ENCODE peak calls at places on chromosomes 4 and X, in six cellular contexts. C is Kasumi-1; Z is stimulated activated CD4-positive, alpha-beta T cell treated with anti-CD3 and anti-CD28 coated beads, Interleukin-2, amount 100 ng/mL, for 48 hours; V is activated CD8-positive, alpha-beta memory T cell treated with anti-CD3 and anti-CD28 coated beads, Interleukin-2, amount 50 U/mL, for 48 hours; O is DMS 273 treated with DMSO at 0.1 percent for 48 hours; M is cerebellar nuclear complex. I is an unnamed sample.

GRCh38 chr4:45100936-45101818 is 374.8 kb upstream of the GNPDA2 start:
- DNase-seq in C (no peak), Z (no peak), V (no peak), O (no peak), M (no peak), I (no peak)

GRCh38 chr4:24210332-24210902 is 320.6 kb upstream of the PPARGC1A start:
- DNase-seq in C (no peak), Z (no peak), V (no peak), O (no peak), M (no peak), I (no peak)

GRCh38 chr4:25424539-25425228 is 47.6 kb downstream of the ANAPC4 start:
- DNase-seq in C (no peak), Z (no peak), V (no peak), O (no peak), M (peak; percentile 26), I (peak; percentile 49)

GRCh38 chr4:148390311-148390710 is 51.9 kb downstream of the NR3C2 start:
- DNase-seq in C (no peak), Z (no peak), V (no peak), O (no peak), M (no peak), I (no peak)

GRCh38 chr4:171759274-171759673 is 53.9 kb upstream of the GALNTL6 start:
- DNase-seq in C (no peak), Z (no peak), V (no peak), O (no peak), M (no peak), I (no peak)

GRCh38 chrX:111007238-111007637 is 88.8 kb upstream of the PAK3 start:
- DNase-seq in C (peak; percentile 6), Z (no peak), V (no peak), O (no peak), M (no peak), I (no peak)

GRCh38 chrX:101642086-101642485 is 17.6 kb downstream of the ARMCX2 start:
- DNase-seq in C (peak; percentile 41), Z (no peak), V (no peak), O (no peak), M (no peak), I (no peak)

GRCh38 chr4:163332526-163333405 is at the start of gene NPY1R:
- DNase-seq in C (no peak), Z (peak; percentile 26), V (peak; percentile 57), O (peak; percentile 27), M (no peak), I (peak; percentile 64)

GRCh38 chr4:15765910-15766703 is 12.0 kb upstream of the CD38 start:
- DNase-seq in C (peak; percentile 54), Z (no peak), V (no peak), O (no peak), M (no peak), I (no peak)

GRCh38 chr4:122739174-122739573 is 6.7 kb downstream of the BBS12 start:
- DNase-seq in C (no peak), Z (no peak), V (no peak), O (no peak), M (no peak), I (no peak)

GRCh38 chrX:110180928-110181310 is 137.0 kb downstream of the AMMECR1 start:
- DNase-seq in C (no peak), Z (no peak), V (no peak), O (no peak), M (no peak), I (no peak)

I was measured in posterior cingulate gyrus.